ENCODE peak calls at places on chromosome 10, in ten cellular contexts. Q is right atrium auricular region; G is KBM-7; W is amygdala; O is endothelial cell; J is thyroid gland; N is activated CD8-positive, alpha-beta memory T cell treated with anti-CD3 and anti-CD28 coated beads, Interleukin-2, amount 10 ng/mL, durations not matched to agents 7 days and 5 days; S is fibroblast of the conjunctiva; K is GM20000; C is activated T-helper 2 cell treated with anti-CD3 and anti-CD28 coated beads, Interferon-gamma antibody, Interleukin-2, Interleukin-4, amounts not matched to agents 10 μg/mL and 5 μg/mL and 100 μg/mL, durations not matched to agents 14 hours and 24 hours and 36 hours. Z is an unnamed sample.

GRCh38 chr10:92573091-92573797 is 649 bp downstream of the IDE start:
- DNase-seq in K (peak), N (peak), W (peak), J (peak), Q (no peak), S (no peak), G (peak), C (peak), O (peak), Z (peak)

GRCh38 chr10:108848016-108848415 is 1075.3 kb downstream of the XPNPEP1 start:
- DNase-seq in J (no peak), S (no peak), Q (no peak), K (no peak), O (no peak), C (no peak), G (no peak), N (no peak), W (no peak), Z (no peak)

GRCh38 chr10:75150656-75151055 is 39.2 kb downstream of the SAMD8 start:
- DNase-seq in W (no peak), N (no peak), S (no peak), O (no peak), K (no peak), G (no peak), J (no peak), C (no peak), Q (no peak), Z (no peak)

GRCh38 chr10:1085258-1085657 is 29.1 kb downstream of the WDR37 start:
- DNase-seq in Q (peak), S (no peak), O (no peak), K (no peak), W (no peak), G (no peak), J (no peak), N (no peak), C (no peak), Z (no peak)

GRCh38 chr10:117960345-117960744 is 86.4 kb downstream of the RAB11FIP2 start:
- DNase-seq in W (no peak), K (no peak), G (no peak), N (no peak), O (no peak), C (no peak), J (no peak), Q (no peak), S (no peak), Z (no peak)

GRCh38 chr10:34985823-34986222 is 104.3 kb downstream of the CUL2 start:
- DNase-seq in G (no peak), Q (no peak), J (peak), S (no peak), O (no peak), W (no peak), C (no peak), N (no peak), K (no peak), Z (no peak)

GRCh38 chr10:114024876-114025609 is 18.6 kb upstream of the ADRB1 start:
- DNase-seq in W (no peak), S (peak), J (no peak), G (peak), Q (no peak), K (peak), N (peak), C (no peak), O (no peak), Z (peak)

GRCh38 chr10:79316671-79317431 is 30.4 kb upstream of the PPIF start:
- DNase-seq in W (no peak), S (no peak), J (no peak), K (peak), C (no peak), G (no peak), N (peak), O (no peak), Q (no peak), Z (peak)

GRCh38 chr10:59358576-59358975 is 3.8 kb downstream of the FAM13C start:
- DNase-seq in W (no peak), S (no peak), G (no peak), C (no peak), K (no peak), Q (no peak), O (no peak), J (no peak), N (no peak), Z (no peak)